ENCODE peak calls at places on chromosomes 12 and 14, in five cellular contexts. V is heart left ventricle, C is WERI-Rb-1, R is NB4, F is GM12865. I is an unnamed sample.

GRCh38 chr12:15693233-15693911 is 95.8 kb downstream of the EPS8 start:
- DNase-seq in F (no peak), C (no peak), V (no peak), R (no peak), I (no peak)

GRCh38 chr14:104130974-104131651 is 7.3 kb upstream of the KIF26A start:
- DNase-seq in F (peak; percentile 40), C (peak; percentile 59), V (peak; percentile 70), R (peak; percentile 55), I (peak; percentile 47)

GRCh38 chr14:100557658-100558057 is 29.6 kb downstream of the BEGAIN start:
- DNase-seq in R (no peak), V (no peak), C (no peak), F (no peak), I (no peak)

GRCh38 chr12:55699471-55700055 is 8.1 kb downstream of the ITGA7 start:
- DNase-seq in V (no peak), C (no peak), R (no peak), F (no peak), I (no peak)

GRCh38 chr12:123908884-123909807 is 63.5 kb downstream of the CCDC92 start:
- DNase-seq in V (no peak), F (no peak), C (no peak), R (no peak), I (no peak)

GRCh38 chr12:83826112-83826511 is 1086.5 kb downstream of the SLC6A15 start:
- DNase-seq in V (no peak), C (peak; percentile 72), F (peak; percentile 49), R (peak; percentile 57), I (peak; percentile 60)

GRCh38 chr12:110862331-110862730 is 15.5 kb downstream of the CCDC63 start:
- DNase-seq in R (no peak), V (no peak), F (no peak), C (no peak), I (no peak)

GRCh38 chr12:58557156-58557555 is 363.1 kb downstream of the LRIG3 start:
- DNase-seq in R (no peak), F (no peak), V (no peak), C (no peak), I (no peak)

GRCh38 chr12:108484431-108484830 is 30.6 kb upstream of the FICD start:
- DNase-seq in F (no peak), V (no peak), R (no peak), C (no peak), I (no peak)

GRCh38 chr12:56863789-56864188 is 70.4 kb downstream of the SDR9C7 start:
- DNase-seq in R (no peak), C (no peak), V (no peak), F (no peak), I (no peak)

GRCh38 chr12:119476951-119477350 is 116.6 kb upstream of the TMEM233 start:
- DNase-seq in F (no peak), C (no peak), V (no peak), R (no peak), I (no peak)

GRCh38 chr14:98370352-98370751 is 901.6 kb downstream of the BCL11B start:
- DNase-seq in F (no peak), V (no peak), C (no peak), R (no peak), I (no peak)

GRCh38 chr12:120961604-120962486 is 16.5 kb upstream of the HNF1A start:
- DNase-seq in V (no peak), C (no peak), R (no peak), F (no peak), I (peak; percentile 41)

GRCh38 chr12:93176166-93176565 is 201.6 kb upstream of the NUDT4 start:
- DNase-seq in C (no peak), R (no peak), F (no peak), V (no peak), I (no peak)

GRCh38 chr12:14495326-14495725 is 72.4 kb downstream of the PLBD1 start:
- DNase-seq in V (no peak), R (no peak), F (no peak), C (no peak), I (no peak)

GRCh38 chr14:68512088-68512487 is 280.8 kb downstream of the ZFP36L1 start:
- DNase-seq in F (no peak), R (no peak), V (no peak), C (no peak), I (no peak)

GRCh38 chr12:20409639-20410038 is 41.3 kb downstream of the PDE3A start:
- DNase-seq in R (no peak), V (no peak), F (no peak), C (no peak), I (no peak)

GRCh38 chr12:20497707-20498106 is 129.4 kb downstream of the PDE3A start:
- DNase-seq in V (no peak), C (no peak), R (no peak), F (no peak), I (no peak)

GRCh38 chr12:113392988-113393579 is 10.6 kb downstream of the SDS start:
- DNase-seq in C (peak; percentile 39), R (peak; percentile 47), F (peak; percentile 76), V (no peak), I (peak; percentile 36)

GRCh38 chr14:96264850-96265249 is 8.8 kb downstream of the BDKRB1 start:
- DNase-seq in V (no peak), C (peak; percentile 42), F (no peak), R (no peak), I (no peak)

GRCh38 chr12:70007687-70008086 is 182.7 kb downstream of the MYRFL start:
- DNase-seq in V (no peak), F (no peak), C (no peak), R (no peak), I (no peak)

GRCh38 chr14:64848239-64848638 is 31.5 kb downstream of the SPTB start:
- DNase-seq in R (no peak), F (peak; percentile 6), C (no peak), V (no peak), I (no peak)

GRCh38 chr12:124477109-124477915 is 90.1 kb downstream of the NCOR2 start:
- DNase-seq in R (no peak), V (peak; percentile 19), C (no peak), F (peak; percentile 73), I (no peak)

GRCh38 chr14:95769976-95770375 is 56.1 kb upstream of the TCL1A start:
- DNase-seq in C (peak; percentile 71), R (no peak), V (no peak), F (no peak), I (no peak)

GRCh38 chr14:59771577-59771976 is 99.0 kb downstream of the RTN1 start:
- DNase-seq in C (no peak), F (no peak), V (no peak), R (no peak), I (no peak)

GRCh38 chr14:95041477-95042020 is 115.8 kb downstream of the DICER1 start:
- DNase-seq in V (no peak), C (no peak), F (no peak), R (no peak), I (no peak)

GRCh38 chr12:59803735-59804134 is 207.9 kb downstream of the SLC16A7 start:
- DNase-seq in V (no peak), R (no peak), C (no peak), F (no peak), I (no peak)

GRCh38 chr12:21666722-21667121 is 9.1 kb upstream of the LDHB start:
- DNase-seq in V (no peak), C (no peak), F (no peak), R (no peak), I (no peak)

GRCh38 chr14:97704316-97704715 is 907.1 kb downstream of the VRK1 start:
- DNase-seq in F (no peak), C (no peak), V (no peak), R (no peak), I (no peak)

GRCh38 chr12:49557917-49558215 is 10.1 kb downstream of the MCRS1 start:
- DNase-seq in F (no peak), V (no peak), R (no peak), C (no peak), I (no peak)
- TF ChIP-seq CTCF in F (no peak), V (peak; percentile 17), R (no peak), C (peak; percentile 39), I (no peak)

DNA sequence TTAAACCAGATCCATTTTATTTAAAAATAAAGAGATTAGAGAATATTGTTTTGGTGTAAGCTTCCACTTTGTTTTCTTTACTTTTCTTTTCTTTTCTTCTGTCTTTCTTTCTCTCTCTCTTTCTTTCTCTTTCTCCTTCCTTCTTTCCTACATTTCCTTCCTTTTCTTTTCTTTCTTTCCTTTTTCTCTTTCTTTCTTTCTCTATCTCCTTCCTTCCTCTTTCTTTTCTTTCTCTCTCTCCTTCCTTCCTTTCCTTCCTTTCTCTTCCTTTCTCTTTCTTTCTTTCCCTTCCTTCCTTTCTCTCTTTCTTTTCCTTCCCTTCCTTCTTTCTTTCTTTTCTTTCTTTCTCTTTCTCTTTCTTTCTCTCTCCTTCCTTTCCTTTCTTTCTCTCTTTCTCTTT is 100.8 kb downstream of the TMTC3 start:
- DNase-seq in R (no peak), F (no peak), C (no peak), V (no peak), I (no peak)
- TF ChIP-seq CTCF in R (no peak), F (no peak), C (no peak), V (no peak), I (no peak)

DNA sequence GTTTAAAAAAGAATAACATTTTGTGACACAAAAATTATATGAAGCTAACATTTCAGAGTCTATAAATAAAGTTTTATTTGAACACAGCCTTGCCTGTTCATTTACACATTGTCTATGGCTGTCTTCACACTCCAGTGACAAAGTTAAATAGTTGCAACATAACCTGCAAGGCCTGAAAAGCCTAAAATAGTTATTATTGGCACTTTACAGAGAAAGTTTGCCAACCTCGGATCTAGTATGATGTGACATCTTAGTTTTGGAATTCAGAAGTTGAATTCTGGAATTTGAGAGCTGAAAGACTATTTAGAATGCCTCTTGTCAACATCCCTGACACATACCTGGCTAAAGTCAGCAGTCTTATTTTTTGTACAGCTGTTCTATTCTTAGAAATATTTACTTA is 68.3 kb downstream of the DYRK2 start:
- DNase-seq in R (no peak), V (no peak), F (no peak), C (no peak), I (no peak)
- TF ChIP-seq CTCF in R (no peak), V (no peak), F (no peak), C (no peak), I (no peak)

GRCh38 chr14:99393059-99393655 is 87.5 kb downstream of the SETD3 start:
- DNase-seq in V (no peak), R (peak; percentile 47), C (peak; percentile 60), F (peak; percentile 54), I (peak; percentile 58)

GRCh38 chr14:99391671-99392070 is 89.0 kb downstream of the SETD3 start:
- DNase-seq in C (no peak), F (no peak), R (no peak), V (no peak), I (no peak)

GRCh38 chr14:99387880-99388279 is 92.8 kb downstream of the SETD3 start:
- DNase-seq in F (no peak), R (no peak), V (no peak), C (no peak), I (no peak)

GRCh38 chr14:99388286-99388685 is 92.4 kb downstream of the SETD3 start:
- DNase-seq in R (no peak), F (no peak), C (no peak), V (no peak), I (no peak)

DNA sequence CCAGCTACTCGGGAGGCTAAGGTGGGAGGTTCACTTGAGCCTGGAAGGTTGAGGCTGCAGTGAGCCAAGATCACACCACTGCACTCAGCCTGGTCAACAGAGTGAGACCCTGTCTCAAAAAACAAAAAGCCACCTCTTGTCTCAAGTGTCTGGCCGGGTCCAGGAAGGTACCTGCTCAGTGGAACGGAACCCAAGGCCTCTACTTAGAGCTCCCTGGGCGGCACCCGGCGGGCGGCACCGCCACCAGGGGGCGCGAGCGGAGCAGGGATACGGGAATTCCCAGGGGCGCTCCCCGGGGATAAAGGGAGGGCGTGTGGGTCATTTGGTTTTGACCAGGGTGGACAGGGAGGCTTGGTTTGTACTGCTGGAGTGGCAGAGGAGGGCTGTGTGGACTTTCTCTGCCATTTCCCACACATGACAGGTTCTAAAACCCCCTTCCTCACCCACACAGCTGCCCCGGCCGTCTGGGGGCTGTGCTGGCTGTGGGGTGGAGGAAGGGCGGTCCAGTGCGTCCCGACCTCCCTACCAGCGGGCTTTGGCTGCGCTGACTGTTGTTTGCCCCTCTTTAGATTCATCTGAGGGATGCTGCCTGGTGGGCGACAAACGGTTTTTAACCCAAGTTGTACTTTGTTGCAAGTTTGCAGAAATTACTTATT is 91.4 kb downstream of the SETD3 start:
- DNase-seq in R (peak; percentile 42), V (no peak), F (peak; percentile 46), C (peak; percentile 77), I (peak; percentile 74)
- TF ChIP-seq CTCF in R (peak; percentile 70), V (peak; percentile 65), F (peak; percentile 74), C (peak; percentile 88), I (peak; percentile 74)